ENCODE peak calls at places on chromosomes 11 and 22, in four cellular contexts. P is NCI-H226, B is iPS-NIHi11, K is GM23338. G is an unnamed sample.

GRCh38 chr11:113618360-113618759 is 87.7 kb downstream of the TMPRSS5 start:
- DNase-seq in P (peak; percentile 55), B (no peak), K (no peak), G (no peak)

GRCh38 chr11:119991669-119992068 is 146.2 kb downstream of the TRIM29 start:
- DNase-seq in P (no peak), B (peak; percentile 20), K (no peak), G (no peak)

GRCh38 chr22:45413368-45414211 is at the start of the genes RIBC2 and SMC1B:
- DNase-seq in P (no peak), B (peak; percentile 96), K (peak; percentile 98), G (peak; percentile 44)

GRCh38 chr11:44246726-44247125 is 63.2 kb downstream of the ALX4 start:
- DNase-seq in P (peak; percentile 26), B (no peak), K (no peak), G (no peak)

GRCh38 chr22:35450824-35451541 is 51.0 kb downstream of the MCM5 start:
- DNase-seq in P (no peak), B (no peak), K (no peak), G (no peak)

GRCh38 chr11:9047986-9048522 is 43.3 kb downstream of the SCUBE2 start:
- DNase-seq in P (no peak), B (no peak), K (peak; percentile 22), G (no peak)

GRCh38 chr22:39239561-39240423 is 5.0 kb downstream of the PDGFB start:
- DNase-seq in P (no peak), B (no peak), K (no peak), G (no peak)

GRCh38 chr11:86488553-86488952 is 113.9 kb downstream of the CCDC81 start:
- DNase-seq in P (no peak), B (peak; percentile 19), K (no peak), G (no peak)

GRCh38 chr11:19220903-19221682 is 19.3 kb upstream of the CSRP3 start:
- DNase-seq in P (peak; percentile 73), B (no peak), K (no peak), G (no peak)

GRCh38 chr11:85627332-85627997 is at the start of gene DLG2:
- DNase-seq in P (no peak), B (no peak), K (peak; percentile 23), G (peak; percentile 37)

GRCh38 chr11:19935507-19935906 is 222.9 kb downstream of the NAV2 start:
- DNase-seq in P (peak; percentile 31), B (peak; percentile 50), K (peak; percentile 85), G (no peak)

GRCh38 chr11:107592256-107592655 is 1.3 kb downstream of the ELMOD1 start:
- DNase-seq in P (no peak), B (no peak), K (no peak), G (no peak)

GRCh38 chr22:37415210-37415609 is 12.1 kb downstream of the ELFN2 start:
- DNase-seq in P (no peak), B (no peak), K (no peak), G (no peak)

GRCh38 chr22:31891366-31892079 is 52.8 kb upstream of the YWHAH start:
- DNase-seq in P (no peak), B (no peak), K (no peak), G (no peak)

GRCh38 chr11:37973926-37974325 is 1375.9 kb upstream of the RAG2 start:
- DNase-seq in P (no peak), B (no peak), K (no peak), G (no peak)

GRCh38 chr22:27223317-27224177 is 566.2 kb downstream of the MIAT start:
- DNase-seq in P (peak; percentile 87), B (no peak), K (no peak), G (no peak)

GRCh38 chr22:19652316-19652715 is 62.0 kb upstream of the SEPTIN5 start:
- DNase-seq in P (no peak), B (no peak), K (no peak), G (no peak)

GRCh38 chr22:19111140-19111539 is 11.1 kb downstream of the DGCR2 start:
- DNase-seq in P (no peak), B (no peak), K (peak; percentile 60), G (no peak)

GRCh38 chr22:50060441-50061140 is 2.5 kb upstream of the TTLL8 start:
- DNase-seq in P (no peak), B (no peak), K (peak; percentile 47), G (no peak)

GRCh38 chr11:35963911-35964310 is 20.0 kb downstream of the LDLRAD3 start:
- DNase-seq in P (no peak), B (no peak), K (no peak), G (no peak)

GRCh38 chr11:3195251-3196160 is 23.1 kb downstream of the MRGPRG start:
- DNase-seq in P (no peak), B (no peak), K (peak; percentile 49), G (no peak)

GRCh38 chr11:1827095-1827797 is 7.5 kb upstream of the SYT8 start:
- DNase-seq in P (peak; percentile 41), B (no peak), K (no peak), G (no peak)

GRCh38 chr22:43094085-43094484 is 4.9 kb upstream of the TTLL1 start:
- DNase-seq in P (no peak), B (no peak), K (no peak), G (no peak)

GRCh38 chr11:11841121-11841604 is 609 bp upstream of the USP47 start:
- DNase-seq in P (no peak), B (no peak), K (peak; percentile 52), G (no peak)

GRCh38 chr11:68373189-68373809 is 60.9 kb downstream of the LRP5 start:
- DNase-seq in P (no peak), B (no peak), K (no peak), G (no peak)